ENCODE peak calls at places on chromosomes 6 and 20, in five cellular contexts. One of them, this sample, is unnamed.

GRCh38 chr20:33059741-33060390 is 6.2 kb downstream of the BPIFB3 start:
- DNase-seq in breast epithelium: no peak
- DNase-seq in upper lobe of right lung: no peak
- DNase-seq in tibial artery: no peak
- DNase-seq in heart left ventricle: no peak
- DNase-seq in this sample: no peak

GRCh38 chr20:42628683-42629082 is 561.0 kb downstream of the PTPRT start:
- DNase-seq in heart left ventricle: no peak
- DNase-seq in tibial artery: no peak
- DNase-seq in upper lobe of right lung: no peak
- DNase-seq in breast epithelium: no peak
- DNase-seq in this sample: no peak

GRCh38 chr20:40493071-40493470 is 196.0 kb downstream of the MAFB start:
- DNase-seq in upper lobe of right lung: peak; percentile 81
- DNase-seq in tibial artery: peak; percentile 78
- DNase-seq in breast epithelium: no peak
- DNase-seq in heart left ventricle: peak; percentile 70
- DNase-seq in this sample: no peak

GRCh38 chr6:5809471-5809870 is 197.3 kb downstream of the NRN1 start:
- DNase-seq in breast epithelium: no peak
- DNase-seq in heart left ventricle: no peak
- DNase-seq in upper lobe of right lung: no peak
- DNase-seq in tibial artery: no peak
- DNase-seq in this sample: no peak

GRCh38 chr20:63080411-63080810 is 73.6 kb upstream of the BHLHE23 start:
- DNase-seq in tibial artery: peak; percentile 53
- DNase-seq in upper lobe of right lung: peak; percentile 52
- DNase-seq in heart left ventricle: peak; percentile 6
- DNase-seq in breast epithelium: no peak
- DNase-seq in this sample: no peak

GRCh38 chr6:168078943-168079405 is at the start of gene FRMD1:
- DNase-seq in breast epithelium: no peak
- DNase-seq in heart left ventricle: no peak
- DNase-seq in tibial artery: no peak
- DNase-seq in upper lobe of right lung: no peak
- DNase-seq in this sample: no peak

GRCh38 chr20:57779401-57780003 is 69.7 kb upstream of the PMEPA1 start:
- DNase-seq in heart left ventricle: no peak
- DNase-seq in upper lobe of right lung: peak; percentile 23
- DNase-seq in tibial artery: no peak
- DNase-seq in breast epithelium: peak; percentile 21
- DNase-seq in this sample: peak; percentile 89

GRCh38 chr6:104301921-104302320 is 557.8 kb downstream of the HACE1 start:
- DNase-seq in upper lobe of right lung: no peak
- DNase-seq in tibial artery: no peak
- DNase-seq in breast epithelium: no peak
- DNase-seq in heart left ventricle: no peak
- DNase-seq in this sample: no peak

GRCh38 chr6:105832358-105832757 is 253.8 kb upstream of the PRDM1 start:
- DNase-seq in heart left ventricle: no peak
- DNase-seq in breast epithelium: no peak
- DNase-seq in upper lobe of right lung: no peak
- DNase-seq in tibial artery: no peak
- DNase-seq in this sample: no peak

GRCh38 chr20:4272225-4272624 is 256.9 kb upstream of the RNF24 start:
- DNase-seq in breast epithelium: no peak
- DNase-seq in heart left ventricle: no peak
- DNase-seq in upper lobe of right lung: no peak
- DNase-seq in tibial artery: no peak
- DNase-seq in this sample: no peak

GRCh38 chr6:107421696-107422256 is 37.6 kb downstream of the PDSS2 start:
- DNase-seq in upper lobe of right lung: no peak
- DNase-seq in heart left ventricle: no peak
- DNase-seq in tibial artery: no peak
- DNase-seq in breast epithelium: no peak
- DNase-seq in this sample: no peak

GRCh38 chr6:3561745-3562144 is 104.9 kb upstream of the SLC22A23 start:
- DNase-seq in upper lobe of right lung: no peak
- DNase-seq in breast epithelium: no peak
- DNase-seq in tibial artery: no peak
- DNase-seq in heart left ventricle: no peak
- DNase-seq in this sample: no peak

GRCh38 chr6:44869321-44869897 is 458.7 kb upstream of the RUNX2 start:
- DNase-seq in breast epithelium: no peak
- DNase-seq in heart left ventricle: no peak
- DNase-seq in upper lobe of right lung: no peak
- DNase-seq in tibial artery: no peak
- DNase-seq in this sample: no peak

GRCh38 chr6:36353411-36353915 is 16.8 kb upstream of the BNIP5 start:
- DNase-seq in upper lobe of right lung: no peak
- DNase-seq in heart left ventricle: no peak
- DNase-seq in tibial artery: no peak
- DNase-seq in breast epithelium: no peak
- DNase-seq in this sample: no peak

GRCh38 chr6:37435373-37435772 is 2.4 kb downstream of the CMTR1 start:
- DNase-seq in upper lobe of right lung: no peak
- DNase-seq in heart left ventricle: no peak
- DNase-seq in tibial artery: no peak
- DNase-seq in breast epithelium: no peak
- DNase-seq in this sample: no peak

GRCh38 chr6:134049176-134049575 is 3.2 kb downstream of the SLC2A12 start:
- DNase-seq in tibial artery: no peak
- DNase-seq in upper lobe of right lung: no peak
- DNase-seq in heart left ventricle: no peak
- DNase-seq in breast epithelium: no peak
- DNase-seq in this sample: no peak

GRCh38 chr20:41335591-41335990 is 5.0 kb upstream of the LPIN3 start:
- DNase-seq in tibial artery: peak; percentile 17
- DNase-seq in breast epithelium: no peak
- DNase-seq in heart left ventricle: no peak
- DNase-seq in upper lobe of right lung: no peak
- DNase-seq in this sample: peak; percentile 29

GRCh38 chr6:134560019-134560418 is 242.1 kb upstream of the SGK1 start:
- DNase-seq in tibial artery: no peak
- DNase-seq in breast epithelium: no peak
- DNase-seq in upper lobe of right lung: no peak
- DNase-seq in heart left ventricle: no peak
- DNase-seq in this sample: no peak

GRCh38 chr6:32151131-32151884 is 431 bp downstream of the PRRT1 start:
- DNase-seq in upper lobe of right lung: no peak
- DNase-seq in tibial artery: no peak
- DNase-seq in heart left ventricle: no peak
- DNase-seq in breast epithelium: no peak
- DNase-seq in this sample: no peak

GRCh38 chr20:11401988-11402387 is 515.7 kb upstream of the BTBD3 start:
- DNase-seq in upper lobe of right lung: no peak
- DNase-seq in breast epithelium: no peak
- DNase-seq in heart left ventricle: no peak
- DNase-seq in tibial artery: no peak
- DNase-seq in this sample: no peak

GRCh38 chr20:41483553-41483930 is 116.9 kb upstream of the EMILIN3 start:
- DNase-seq in upper lobe of right lung: no peak
- DNase-seq in tibial artery: no peak
- DNase-seq in heart left ventricle: no peak
- DNase-seq in breast epithelium: no peak
- DNase-seq in this sample: no peak

GRCh38 chr20:10769700-10770099 is 95.9 kb upstream of the JAG1 start:
- DNase-seq in upper lobe of right lung: no peak
- DNase-seq in breast epithelium: no peak
- DNase-seq in heart left ventricle: no peak
- DNase-seq in tibial artery: no peak
- DNase-seq in this sample: no peak

GRCh38 chr20:50992733-50993457 is 30.0 kb downstream of the KCNG1 start:
- DNase-seq in tibial artery: no peak
- DNase-seq in upper lobe of right lung: no peak
- DNase-seq in heart left ventricle: no peak
- DNase-seq in breast epithelium: no peak
- DNase-seq in this sample: peak; percentile 91

GRCh38 chr20:34892671-34893070 is 16.3 kb downstream of the ACSS2 start:
- DNase-seq in upper lobe of right lung: no peak
- DNase-seq in breast epithelium: no peak
- DNase-seq in tibial artery: no peak
- DNase-seq in heart left ventricle: no peak
- DNase-seq in this sample: no peak

GRCh38 chr20:1263853-1264252 is 2.2 kb upstream of the SNPH start:
- DNase-seq in upper lobe of right lung: no peak
- DNase-seq in breast epithelium: no peak
- DNase-seq in heart left ventricle: no peak
- DNase-seq in tibial artery: no peak
- DNase-seq in this sample: no peak
- H3K9me3 ChIP-seq in upper lobe of right lung: no peaks in the 10 kb centered on the region
- H3K9me3 ChIP-seq in breast epithelium: no peaks in the 10 kb centered on the region
- H3K9me3 ChIP-seq in heart left ventricle: no peaks in the 10 kb centered on the region
- H3K9me3 ChIP-seq in tibial artery: no peaks in the 10 kb centered on the region
- H3K9me3 ChIP-seq in this sample: peaks cover 7% of the 10 kb centered on the region

GRCh38 chr20:21569586-21569985 is 55.7 kb upstream of the NKX2-2 start:
- DNase-seq in breast epithelium: no peak
- DNase-seq in tibial artery: no peak
- DNase-seq in heart left ventricle: no peak
- DNase-seq in upper lobe of right lung: no peak
- DNase-seq in this sample: no peak
- H3K4me3 ChIP-seq in breast epithelium: no peak overlapping the region
- H3K4me3 ChIP-seq in tibial artery: no peak overlapping the region
- H3K4me3 ChIP-seq in heart left ventricle: no peak overlapping the region
- H3K4me3 ChIP-seq in upper lobe of right lung: no peak overlapping the region
- H3K4me3 ChIP-seq in this sample: no peak overlapping the region

GRCh38 chr6:117266948-117267347 is 1.6 kb downstream of the VGLL2 start:
- DNase-seq in tibial artery: no peak
- DNase-seq in upper lobe of right lung: no peak
- DNase-seq in breast epithelium: no peak
- DNase-seq in heart left ventricle: no peak
- DNase-seq in this sample: no peak

GRCh38 chr6:117269649-117270120 is 4.3 kb downstream of the VGLL2 start:
- DNase-seq in heart left ventricle: no peak
- DNase-seq in tibial artery: no peak
- DNase-seq in breast epithelium: no peak
- DNase-seq in upper lobe of right lung: no peak
- DNase-seq in this sample: no peak

GRCh38 chr6:117265425-117266266 is at the start of gene VGLL2:
- DNase-seq in tibial artery: no peak
- DNase-seq in upper lobe of right lung: peak; percentile 71
- DNase-seq in breast epithelium: no peak
- DNase-seq in heart left ventricle: peak; percentile 41
- DNase-seq in this sample: peak; percentile 39

GRCh38 chr6:117266267-117266797 is 974 bp downstream of the VGLL2 start:
- DNase-seq in tibial artery: no peak
- DNase-seq in upper lobe of right lung: no peak
- DNase-seq in breast epithelium: no peak
- DNase-seq in heart left ventricle: no peak
- DNase-seq in this sample: no peak

GRCh38 chr6:117267766-117268534 is 2.6 kb downstream of the VGLL2 start:
- DNase-seq in breast epithelium: no peak
- DNase-seq in upper lobe of right lung: no peak
- DNase-seq in heart left ventricle: no peak
- DNase-seq in tibial artery: no peak
- DNase-seq in this sample: no peak
- TF ChIP-seq CTCF in breast epithelium: no peak
- TF ChIP-seq CTCF in upper lobe of right lung: no peak
- TF ChIP-seq CTCF in heart left ventricle: no peak
- TF ChIP-seq CTCF in tibial artery: no peak
- TF ChIP-seq CTCF in this sample: no peak

GRCh38 chr6:43297644-43298564 is at the start of gene SLC22A7:
- DNase-seq in heart left ventricle: peak; percentile 89
- DNase-seq in tibial artery: no peak
- DNase-seq in breast epithelium: no peak
- DNase-seq in upper lobe of right lung: no peak
- DNase-seq in this sample: no peak
- H3K9me3 ChIP-seq in heart left ventricle: no peaks in the 10 kb centered on the region
- H3K9me3 ChIP-seq in tibial artery: no peaks in the 10 kb centered on the region
- H3K9me3 ChIP-seq in breast epithelium: no peaks in the 10 kb centered on the region
- H3K9me3 ChIP-seq in upper lobe of right lung: no peaks in the 10 kb centered on the region
- H3K9me3 ChIP-seq in this sample: no peaks in the 10 kb centered on the region

GRCh38 chr6:124007266-124007665 is 203.6 kb downstream of the NKAIN2 start:
- DNase-seq in upper lobe of right lung: no peak
- DNase-seq in breast epithelium: no peak
- DNase-seq in heart left ventricle: no peak
- DNase-seq in tibial artery: no peak
- DNase-seq in this sample: no peak

GRCh38 chr6:124009372-124009765 is 205.7 kb downstream of the NKAIN2 start:
- DNase-seq in heart left ventricle: no peak
- DNase-seq in upper lobe of right lung: no peak
- DNase-seq in breast epithelium: no peak
- DNase-seq in tibial artery: no peak
- DNase-seq in this sample: no peak

GRCh38 chr6:124010574-124010973 is 206.9 kb downstream of the NKAIN2 start:
- DNase-seq in heart left ventricle: no peak
- DNase-seq in breast epithelium: no peak
- DNase-seq in tibial artery: no peak
- DNase-seq in upper lobe of right lung: no peak
- DNase-seq in this sample: no peak

GRCh38 chr6:124007915-124008688 is 204.4 kb downstream of the NKAIN2 start:
- DNase-seq in heart left ventricle: no peak
- DNase-seq in breast epithelium: no peak
- DNase-seq in tibial artery: no peak
- DNase-seq in upper lobe of right lung: no peak
- DNase-seq in this sample: no peak

GRCh38 chr6:124008689-124009371 is 205.2 kb downstream of the NKAIN2 start:
- DNase-seq in heart left ventricle: no peak
- DNase-seq in breast epithelium: no peak
- DNase-seq in tibial artery: no peak
- DNase-seq in upper lobe of right lung: no peak
- DNase-seq in this sample: no peak
- H3K4me3 ChIP-seq in heart left ventricle: no peak overlapping the region
- H3K4me3 ChIP-seq in breast epithelium: no peak overlapping the region
- H3K4me3 ChIP-seq in tibial artery: no peak overlapping the region
- H3K4me3 ChIP-seq in upper lobe of right lung: no peak overlapping the region
- H3K4me3 ChIP-seq in this sample: no peak overlapping the region

GRCh38 chr20:37757550-37757949 is 63.7 kb downstream of the CTNNBL1 start:
- DNase-seq in heart left ventricle: no peak
- DNase-seq in breast epithelium: no peak
- DNase-seq in tibial artery: no peak
- DNase-seq in upper lobe of right lung: no peak
- DNase-seq in this sample: no peak
- TF ChIP-seq CTCF in heart left ventricle: no peak
- TF ChIP-seq CTCF in breast epithelium: no peak
- TF ChIP-seq CTCF in tibial artery: no peak
- TF ChIP-seq CTCF in upper lobe of right lung: no peak
- TF ChIP-seq CTCF in this sample: peak; percentile 10

DNA sequence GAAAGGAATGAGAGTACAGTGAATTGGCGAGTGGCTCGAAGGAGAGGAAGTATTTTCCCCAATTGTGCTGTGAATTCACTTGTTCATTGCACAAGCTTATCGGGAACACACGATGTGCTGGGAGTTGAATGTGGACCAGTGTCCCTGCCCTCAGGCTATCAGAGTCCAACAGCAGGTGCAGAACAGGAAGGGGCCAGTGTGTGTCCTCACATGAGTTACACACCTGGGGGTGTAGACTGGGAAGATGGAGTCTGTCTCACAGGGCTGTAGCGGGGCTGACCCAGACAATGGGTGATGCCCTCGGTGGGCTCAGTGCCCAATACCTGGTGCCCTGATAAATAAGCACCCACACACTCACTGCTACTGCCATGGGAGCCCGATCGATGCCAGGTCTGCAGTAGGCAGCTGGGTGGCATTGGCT is 14.4 kb downstream of the DUSP22 start:
- DNase-seq in upper lobe of right lung: peak; percentile 65
- DNase-seq in heart left ventricle: no peak
- DNase-seq in breast epithelium: no peak
- DNase-seq in tibial artery: peak; percentile 56
- DNase-seq in this sample: no peak
- H3K9me3 ChIP-seq in upper lobe of right lung: no peaks in the 10 kb centered on the region
- H3K9me3 ChIP-seq in heart left ventricle: no peaks in the 10 kb centered on the region
- H3K9me3 ChIP-seq in breast epithelium: no peaks in the 10 kb centered on the region
- H3K9me3 ChIP-seq in tibial artery: no peaks in the 10 kb centered on the region
- H3K9me3 ChIP-seq in this sample: no peaks in the 10 kb centered on the region

This sample was measured in Caco-2.